ENCODE peak calls at places on chromosome 16, in six cellular contexts. E is neuronal stem cell, O is AG09309, A is aorta, J is transverse colon, D is skeletal muscle cell. Z is an unnamed sample.

GRCh38 chr16:79164378-79164720 is 436.2 kb downstream of the MAF start:
- DNase-seq in A (no peak), D (no peak), O (no peak), E (no peak), J (no peak), Z (no peak)

GRCh38 chr16:60142991-60143705 is 1409.0 kb upstream of the GOT2 start:
- DNase-seq in D (no peak), J (no peak), O (no peak), A (no peak), E (no peak), Z (no peak)

GRCh38 chr16:79651363-79651762 is 50.8 kb upstream of the MAF start:
- DNase-seq in A (peak), E (no peak), J (peak), D (no peak), O (peak), Z (no peak)

GRCh38 chr16:50961944-50962343 is 189.1 kb downstream of the SALL1 start:
- DNase-seq in D (no peak), E (no peak), O (no peak), J (no peak), A (no peak), Z (peak)

GRCh38 chr16:30184430-30185140 is 1.2 kb downstream of the CORO1A start:
- DNase-seq in A (peak), D (no peak), O (no peak), J (peak), E (no peak), Z (no peak)

GRCh38 chr16:85720319-85720637 is 30.6 kb downstream of the C16orf74 start:
- DNase-seq in D (no peak), J (peak), A (no peak), O (no peak), E (no peak), Z (no peak)

GRCh38 chr16:17155936-17156335 is 314.8 kb downstream of the XYLT1 start:
- DNase-seq in J (no peak), E (no peak), A (no peak), D (no peak), O (no peak), Z (no peak)

GRCh38 chr16:69620564-69620963 is 54.8 kb downstream of the NFAT5 start:
- DNase-seq in O (peak), D (no peak), A (no peak), E (no peak), J (no peak), Z (no peak)

GRCh38 chr16:68347605-68348004 is 36.8 kb downstream of the PRMT7 start:
- DNase-seq in J (no peak), E (no peak), A (peak), O (no peak), D (no peak), Z (no peak)

GRCh38 chr16:52434224-52434623 is 112.7 kb downstream of the TOX3 start:
- DNase-seq in A (no peak), D (no peak), O (no peak), E (no peak), J (no peak), Z (no peak)

GRCh38 chr16:31529398-31530312 is 2.0 kb downstream of the AHSP start:
- DNase-seq in O (no peak), E (no peak), D (no peak), J (no peak), A (no peak), Z (no peak)

GRCh38 chr16:22318690-22319358 is 21.6 kb downstream of the POLR3E start:
- DNase-seq in O (no peak), E (no peak), A (peak), J (peak), D (no peak), Z (no peak)

GRCh38 chr16:25838724-25839186 is 147.0 kb downstream of the HS3ST4 start:
- DNase-seq in J (peak), E (peak), A (no peak), O (peak), D (peak), Z (peak)

GRCh38 chr16:51133130-51133529 is 17.9 kb downstream of the SALL1 start:
- DNase-seq in E (no peak), A (no peak), O (no peak), J (no peak), D (no peak), Z (no peak)

GRCh38 chr16:5033256-5034166 is at the start of gene NAGPA:
- DNase-seq in A (peak), O (peak), E (peak), J (peak), D (peak), Z (peak)

GRCh38 chr16:79286646-79287423 is 313.7 kb downstream of the MAF start:
- DNase-seq in D (no peak), J (peak), O (no peak), A (no peak), E (no peak), Z (peak)

GRCh38 chr16:2486645-2487516 is 12.0 kb downstream of the TBC1D24 start:
- DNase-seq in J (peak), D (no peak), E (no peak), O (no peak), A (no peak), Z (no peak)

GRCh38 chr16:83955218-83956130 is 2.4 kb downstream of the OSGIN1 start:
- DNase-seq in O (peak), E (no peak), J (no peak), A (no peak), D (no peak), Z (no peak)

GRCh38 chr16:720990-721764 is at the start of gene ANTKMT:
- DNase-seq in O (no peak), E (peak), J (peak), A (peak), D (no peak), Z (peak)

GRCh38 chr16:27285676-27286196 is 17.2 kb upstream of the NSMCE1 start:
- DNase-seq in E (no peak), J (peak), D (no peak), A (no peak), O (no peak), Z (no peak)

GRCh38 chr16:11076259-11077018 is 132.1 kb downstream of the CLEC16A start:
- DNase-seq in J (no peak), D (no peak), A (peak), E (no peak), O (no peak), Z (no peak)

GRCh38 chr16:75224281-75224680 is 5.5 kb downstream of the CTRB1 start:
- DNase-seq in A (no peak), J (no peak), E (no peak), D (no peak), O (no peak), Z (no peak)

GRCh38 chr16:83940630-83941378 is 12.2 kb upstream of the OSGIN1 start:
- DNase-seq in A (no peak), E (no peak), O (no peak), J (no peak), D (no peak), Z (no peak)

GRCh38 chr16:78183886-78184553 is 84.6 kb downstream of the WWOX start:
- DNase-seq in J (no peak), E (no peak), O (no peak), A (no peak), D (no peak), Z (no peak)

GRCh38 chr16:21584817-21585216 is 14.6 kb upstream of the METTL9 start:
- DNase-seq in D (no peak), E (no peak), J (no peak), A (no peak), O (no peak), Z (no peak)

GRCh38 chr16:24671455-24671954 is 57.9 kb upstream of the TNRC6A start:
- DNase-seq in J (no peak), A (no peak), O (no peak), D (no peak), E (no peak), Z (no peak)

DNA sequence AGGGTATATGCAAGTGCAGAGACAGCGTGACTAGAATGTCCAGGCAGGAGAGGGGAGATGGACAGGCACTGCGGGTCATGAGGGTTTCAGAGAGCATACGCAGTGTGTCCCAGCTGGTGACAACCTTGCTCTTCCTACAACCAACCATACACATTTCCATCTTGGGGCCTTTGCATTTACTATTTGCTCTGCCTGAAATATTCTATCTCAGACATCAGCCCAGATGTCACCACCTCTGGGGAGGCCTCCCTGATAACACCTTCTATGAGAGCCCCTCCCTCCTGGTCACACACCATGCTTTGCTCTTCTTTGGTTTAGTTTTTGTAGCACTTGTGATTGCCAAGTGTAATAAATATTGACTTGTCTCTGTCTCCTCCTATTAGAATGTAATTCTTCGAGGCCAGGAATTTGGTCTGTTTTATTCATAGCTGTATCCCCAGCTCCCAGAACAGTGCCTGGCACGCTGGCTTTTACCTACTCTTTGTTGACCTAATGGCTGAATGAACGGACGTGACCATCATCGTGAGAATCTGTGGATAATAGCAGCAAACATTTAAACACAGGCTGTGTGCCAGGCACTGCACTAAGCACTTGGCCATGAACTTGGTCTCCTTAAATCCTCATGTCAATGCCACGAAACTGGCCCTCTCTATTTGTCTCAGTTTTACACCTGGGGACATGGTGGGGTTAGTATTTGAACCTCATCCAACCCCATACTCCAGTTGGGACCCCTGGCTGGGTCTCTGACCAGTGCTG is 51.9 kb downstream of the PLCG2 start:
- DNase-seq in E (no peak), A (no peak), J (no peak), O (no peak), D (no peak), Z (no peak)
- H3K4me3 ChIP-seq in E (no peak), A (no peak), J (no peak), O (no peak), D (no peak), Z (peak)

GRCh38 chr16:89334461-89334860 is 117.0 kb downstream of the ZNF778 start:
- DNase-seq in A (peak), J (no peak), D (no peak), O (no peak), E (no peak), Z (no peak)
- H3K4me3 ChIP-seq in A (no peak), J (no peak), D (no peak), O (no peak), E (no peak), Z (no peak)

DNA sequence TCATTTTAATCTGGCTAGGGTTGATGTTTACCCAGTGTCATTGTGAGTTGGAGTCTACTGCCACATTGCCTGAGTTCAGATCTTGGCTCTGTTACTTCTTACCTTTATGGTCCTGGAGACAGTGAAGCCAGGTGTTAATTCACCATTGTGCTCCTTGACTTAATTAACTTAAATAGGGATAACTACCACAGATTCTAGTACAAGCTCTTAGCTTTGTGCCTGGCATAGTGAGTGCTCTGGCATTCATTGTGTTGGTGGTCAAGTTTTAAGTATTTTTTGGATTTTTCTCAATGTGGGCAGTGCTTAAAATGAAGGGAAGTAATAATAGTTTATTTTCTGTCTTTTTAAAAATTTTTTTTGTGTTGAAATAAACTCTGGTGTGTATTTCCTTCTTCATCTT is 4.6 kb downstream of the HAPSTR1 start:
- DNase-seq in E (no peak), O (no peak), A (no peak), J (no peak), D (no peak), Z (no peak)
- H3K4me3 ChIP-seq in E (no peak), O (no peak), A (no peak), J (no peak), D (no peak), Z (no peak)

DNA sequence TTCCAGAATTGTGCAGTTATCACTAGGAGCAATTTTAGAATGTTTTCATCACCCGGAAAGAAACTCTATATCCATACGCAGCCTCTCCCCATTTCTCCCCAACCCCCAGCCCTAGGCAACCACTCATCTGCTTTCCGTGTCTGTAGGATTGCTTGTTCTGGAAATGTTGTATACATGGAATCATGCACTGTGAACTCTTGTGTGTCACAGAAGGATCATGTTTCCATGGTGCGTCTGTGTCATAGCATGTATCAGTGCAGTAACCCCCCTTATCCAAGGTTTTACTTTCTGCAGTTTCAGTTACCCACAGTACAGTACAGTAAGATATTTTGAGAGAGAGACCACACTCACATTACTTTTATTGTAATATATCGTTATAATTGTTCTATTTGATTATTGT is 299.4 kb downstream of the CPPED1 start:
- DNase-seq in A (no peak), D (no peak), E (no peak), O (no peak), J (no peak), Z (no peak)
- H3K4me3 ChIP-seq in A (no peak), D (no peak), E (no peak), O (no peak), J (no peak), Z (no peak)

DNA sequence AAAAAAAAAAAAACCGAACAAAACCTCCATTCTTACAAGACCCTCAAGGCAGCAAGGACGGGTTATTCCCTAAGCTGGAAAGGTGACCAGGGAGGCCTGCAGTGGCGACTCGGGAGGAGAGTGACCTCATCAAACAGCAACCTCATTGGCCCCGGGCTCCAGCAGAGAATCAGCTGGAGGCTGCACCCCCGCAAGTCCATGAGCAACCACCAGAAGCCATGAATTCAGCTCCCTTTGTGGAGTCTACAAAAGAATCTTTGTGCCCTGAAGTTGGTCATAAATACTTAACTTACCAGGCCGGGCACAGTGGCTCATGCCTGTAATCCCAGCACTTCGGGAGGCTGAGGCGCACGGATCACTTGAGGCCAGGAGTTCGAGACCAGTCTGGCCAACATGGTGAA is 80.9 kb upstream of the CREBBP start:
- DNase-seq in O (no peak), E (no peak), A (peak), D (no peak), J (no peak), Z (no peak)
- H3K4me3 ChIP-seq in O (peak), E (no peak), A (no peak), D (no peak), J (no peak), Z (no peak)

GRCh38 chr16:58021661-58022551 is 3.6 kb upstream of the MMP15 start:
- DNase-seq in J (no peak), A (no peak), O (no peak), D (no peak), E (no peak), Z (no peak)
- H3K4me3 ChIP-seq in J (no peak), A (no peak), O (no peak), D (no peak), E (no peak), Z (no peak)